ENCODE peak calls at places on chromosomes 2 and 18, in seven cellular contexts. C is H1, T is mesenchymal stem cell, A is IMR-90, M is neuronal stem cell, L is mesendoderm, K is trophoblast cell. V is an unnamed sample.
A peak's percentile ranks its signal among the peaks of the same experiment; 100 is the strongest.

GRCh38 chr18:72470391-72470790 is 73.8 kb downstream of the CBLN2 start:
- DNase-seq in T (no peak), C (no peak), K (no peak), L (no peak), A (no peak), M (no peak), V (no peak)

GRCh38 chr2:233791883-233792329 is 13.8 kb downstream of the MROH2A start:
- DNase-seq in T (no peak), L (no peak), K (no peak), C (peak; percentile 17), A (no peak), M (no peak), V (no peak)

GRCh38 chr18:61236476-61237057 is 96.7 kb upstream of the CDH20 start:
- DNase-seq in C (no peak), M (no peak), T (no peak), A (no peak), K (no peak), L (no peak), V (no peak)

GRCh38 chr2:228417526-228417925 is 236.0 kb upstream of the SPHKAP start:
- DNase-seq in T (no peak), K (no peak), L (no peak), A (no peak), M (no peak), C (no peak), V (no peak)

GRCh38 chr2:200814917-200815316 is 3.2 kb downstream of the BZW1 start:
- DNase-seq in A (no peak), C (no peak), T (no peak), L (no peak), M (no peak), K (no peak), V (no peak)

GRCh38 chr2:160319700-160320099 is 119.6 kb upstream of the ITGB6 start:
- DNase-seq in A (no peak), L (no peak), C (no peak), M (no peak), T (no peak), K (no peak), V (no peak)

GRCh38 chr2:88099798-88100488 is 27.9 kb downstream of the FABP1 start:
- DNase-seq in T (peak; percentile 22), C (peak; percentile 92), A (peak; percentile 4), M (peak; percentile 83), L (peak; percentile 98), K (no peak), V (peak; percentile 96)

GRCh38 chr2:112728384-112729175 is 7.8 kb downstream of the NT5DC4 start:
- DNase-seq in L (no peak), K (no peak), M (no peak), T (no peak), A (no peak), C (no peak), V (no peak)

GRCh38 chr18:23138470-23138869 is 3.2 kb downstream of the CABLES1 start:
- DNase-seq in T (no peak), K (no peak), M (no peak), C (no peak), A (no peak), L (no peak), V (no peak)

GRCh38 chr2:101815739-101816391 is 118.4 kb downstream of the MAP4K4 start:
- DNase-seq in T (peak; percentile 43), L (no peak), A (no peak), M (no peak), C (no peak), K (no peak), V (no peak)

GRCh38 chr18:71665131-71665530 is 879.0 kb downstream of the CBLN2 start:
- DNase-seq in K (no peak), A (no peak), M (no peak), L (peak; percentile 13), T (no peak), C (no peak), V (no peak)

GRCh38 chr2:60958800-60959199 is 58.7 kb upstream of the PEX13 start:
- DNase-seq in M (no peak), L (no peak), K (peak; percentile 46), A (peak; percentile 85), C (no peak), T (peak; percentile 49), V (no peak)

GRCh38 chr2:45000921-45001628 is 8.2 kb downstream of the SIX2 start:
- DNase-seq in M (no peak), A (no peak), L (peak; percentile 57), K (no peak), C (peak; percentile 83), T (peak; percentile 25), V (peak; percentile 57)

GRCh38 chr2:224145751-224146355 is 106.8 kb upstream of the SERPINE2 start:
- DNase-seq in C (no peak), M (no peak), L (no peak), K (peak; percentile 67), T (peak; percentile 91), A (peak; percentile 80), V (no peak)

GRCh38 chr2:112877423-112877822 is 33.5 kb upstream of the IL37 start:
- DNase-seq in M (no peak), K (no peak), A (peak; percentile 41), C (no peak), L (no peak), T (no peak), V (no peak)

GRCh38 chr2:134647607-134648256 is 71.1 kb downstream of the TMEM163 start:
- DNase-seq in T (no peak), K (no peak), C (no peak), A (no peak), L (no peak), M (no peak), V (no peak)

GRCh38 chr2:215619989-215620388 is 184.1 kb upstream of the FN1 start:
- DNase-seq in M (no peak), K (peak; percentile 41), T (no peak), A (no peak), L (no peak), C (no peak), V (no peak)

GRCh38 chr2:9170458-9171130 is 36.0 kb upstream of the ASAP2 start:
- DNase-seq in A (no peak), C (no peak), L (peak; percentile 67), M (no peak), T (peak; percentile 23), K (peak; percentile 82), V (no peak)

GRCh38 chr2:67797801-67798535 is 264.8 kb downstream of the C1D start:
- DNase-seq in L (peak; percentile 35), K (no peak), C (no peak), T (peak; percentile 16), A (peak; percentile 66), M (no peak), V (no peak)

GRCh38 chr2:42903821-42904575 is 111.6 kb upstream of the HAAO start:
- DNase-seq in T (peak; percentile 54), A (no peak), L (peak; percentile 63), K (no peak), C (no peak), M (no peak), V (no peak)

GRCh38 chr2:40448476-40449079 is 3.3 kb downstream of the SLC8A1 start:
- DNase-seq in C (no peak), L (peak; percentile 69), M (no peak), K (no peak), A (peak; percentile 52), T (peak; percentile 22), V (peak; percentile 41)

GRCh38 chr18:2402084-2402483 is 169.2 kb downstream of the METTL4 start:
- DNase-seq in K (no peak), A (peak; percentile 58), M (no peak), C (no peak), L (no peak), T (peak; percentile 28), V (no peak)

DNA sequence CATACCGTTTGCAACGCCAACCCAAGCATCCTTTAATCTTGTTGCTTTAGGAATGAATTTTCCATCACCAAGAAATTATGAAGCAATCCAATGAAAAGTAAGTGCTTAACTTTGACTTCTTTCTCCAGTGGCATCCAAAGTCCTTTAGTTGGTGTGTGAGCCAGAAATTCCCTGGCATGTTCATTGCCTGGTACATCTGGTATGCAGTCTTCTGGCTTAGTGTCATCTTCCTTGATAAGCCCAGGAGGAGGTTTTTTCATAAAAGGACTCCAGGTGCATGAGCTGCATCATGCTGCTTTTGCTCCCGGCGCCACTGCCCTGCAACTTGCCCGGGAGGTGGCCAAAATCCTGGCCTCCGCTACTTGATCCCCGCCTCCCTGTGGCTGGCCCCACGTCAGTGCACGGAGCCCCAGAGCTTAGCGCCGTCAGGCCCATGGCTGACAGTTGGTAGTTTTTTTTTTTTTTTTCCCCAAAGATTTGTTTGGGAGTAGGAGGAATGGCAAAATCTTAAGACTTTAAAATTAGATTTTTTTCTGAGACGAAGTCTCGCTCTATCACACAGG is 58.7 kb downstream of the PUM2 start:
- DNase-seq in L (no peak), K (no peak), M (no peak), T (no peak), C (no peak), A (no peak), V (peak; percentile 36)
- H3K23ac ChIP-seq in L (no peak overlapping the region), K (no peak overlapping the region), M (no peak overlapping the region), T (no peak overlapping the region), C (no peak overlapping the region), A (no peak overlapping the region), V (no peak overlapping the region)

DNA sequence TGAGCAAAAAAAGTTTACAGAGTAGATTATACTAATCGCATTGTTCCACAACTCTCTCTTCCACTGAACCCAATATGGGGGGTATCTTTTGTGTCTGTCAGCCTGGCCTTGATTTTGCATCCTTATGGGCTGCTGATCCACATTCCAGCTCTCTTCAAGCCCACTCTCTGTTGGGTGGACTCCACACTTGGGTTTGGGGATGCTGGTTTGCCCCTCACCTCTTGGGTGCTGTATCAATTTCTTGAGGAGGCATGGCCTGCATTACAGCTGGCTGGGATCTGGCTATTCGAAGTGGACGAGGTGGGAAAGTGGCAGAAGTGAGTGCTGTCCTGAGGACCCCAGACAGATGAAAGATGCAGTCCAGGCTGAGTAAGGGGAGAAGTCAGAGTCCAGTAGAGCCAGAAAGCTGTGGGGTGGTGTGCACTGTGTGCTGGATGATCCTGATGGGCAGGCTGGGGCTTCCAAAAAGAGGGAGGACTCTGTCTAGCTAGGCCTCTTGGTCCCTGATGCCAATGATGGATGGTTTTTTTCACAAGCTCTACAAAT is 141.4 kb downstream of the CAPN13 start:
- DNase-seq in K (no peak), M (no peak), T (no peak), C (peak; percentile 19), L (no peak), A (no peak), V (peak; percentile 13)
- H3K27ac ChIP-seq in K (peak overlapping the region; percentile 29), M (no peak overlapping the region), T (peak overlapping the region; percentile 35), C (peak overlapping the region; percentile 18), L (no peak overlapping the region), A (peak overlapping the region; percentile 99), V (no peak overlapping the region)

GRCh38 chr18:70333316-70333715 is 44.5 kb downstream of the SOCS6 start:
- DNase-seq in A (no peak), L (no peak), C (no peak), M (no peak), K (peak; percentile 34), T (no peak), V (no peak)
- H3K23ac ChIP-seq in A (no peak overlapping the region), L (no peak overlapping the region), C (no peak overlapping the region), M (no peak overlapping the region), K (no peak overlapping the region), T (no peak overlapping the region), V (no peak overlapping the region)

DNA sequence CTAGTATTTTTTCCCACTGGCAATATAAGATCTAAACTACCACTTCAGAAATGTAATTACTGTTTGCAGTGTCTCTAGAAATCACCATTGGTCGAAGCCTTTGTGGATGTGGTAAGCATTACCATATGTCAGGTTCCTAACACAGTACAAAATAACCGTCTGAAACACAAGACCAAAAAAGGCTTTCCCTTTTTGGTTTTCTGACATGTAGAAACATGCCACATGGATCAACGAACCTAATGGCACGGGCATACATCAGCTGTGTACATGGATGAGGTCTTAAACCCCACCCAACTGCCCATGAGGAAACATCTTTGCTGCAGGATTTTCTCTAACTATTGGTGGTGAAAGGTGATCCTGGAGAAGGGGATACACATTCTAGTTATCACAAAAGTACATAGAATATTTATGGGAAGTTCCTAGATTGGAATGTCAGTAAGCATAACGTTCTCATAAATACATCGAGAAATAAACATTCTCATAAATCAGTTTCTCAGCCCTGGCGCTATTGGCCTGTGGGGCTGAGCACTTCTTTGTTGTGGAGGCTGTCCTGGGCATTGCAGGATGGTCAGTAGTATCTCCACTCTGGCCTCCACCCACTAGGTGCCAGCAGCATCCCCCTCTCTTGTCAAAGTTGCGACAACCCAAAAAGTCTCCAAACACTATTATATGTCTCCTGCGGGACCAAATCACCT is 9.0 kb downstream of the VIT start:
- DNase-seq in K (no peak), L (no peak), M (no peak), A (no peak), T (no peak), C (no peak), V (no peak)
- H3K27ac ChIP-seq in K (no peak overlapping the region), L (no peak overlapping the region), M (no peak overlapping the region), A (no peak overlapping the region), T (no peak overlapping the region), C (no peak overlapping the region), V (no peak overlapping the region)

V was measured in H9.